ENCODE peak calls at places on chromosome 4, in five cellular contexts. G is suprapubic skin; C is neural progenitor cell; O is CD4-positive, alpha-beta T cell; U is caudate nucleus. T is an unnamed sample.

GRCh38 chr4:108058685-108059440 is 69.2 kb downstream of the HADH start:
- DNase-seq in G (no peak), C (peak), O (no peak), U (no peak), T (peak)

GRCh38 chr4:3253808-3254207 is 4.8 kb downstream of the MSANTD1 start:
- DNase-seq in G (peak), C (no peak), O (no peak), U (no peak), T (no peak)

GRCh38 chr4:19592391-19592790 is 659.3 kb upstream of the SLIT2 start:
- DNase-seq in G (no peak), C (no peak), O (no peak), U (no peak), T (no peak)

GRCh38 chr4:53714377-53715140 is 123.3 kb upstream of the LNX1 start:
- DNase-seq in G (no peak), C (no peak), O (no peak), U (no peak), T (peak)

GRCh38 chr4:153488006-153488718 is 22.0 kb downstream of the TMEM131L start:
- DNase-seq in G (no peak), C (no peak), O (peak), U (no peak), T (peak)

GRCh38 chr4:88522702-88523324 is 763 bp downstream of the PYURF start:
- DNase-seq in G (no peak), C (peak), O (peak), U (no peak), T (peak)

GRCh38 chr4:102295153-102295862 is 50.0 kb downstream of the SLC39A8 start:
- DNase-seq in G (no peak), C (no peak), O (no peak), U (no peak), T (no peak)

GRCh38 chr4:58247792-58248191 is 1137.6 kb upstream of the IGFBP7 start:
- DNase-seq in G (no peak), C (peak), O (no peak), U (no peak), T (no peak)

GRCh38 chr4:79044260-79044659 is 105.0 kb upstream of the PAQR3 start:
- DNase-seq in G (no peak), C (no peak), O (no peak), U (no peak), T (no peak)

GRCh38 chr4:123954220-123954619 is 557.6 kb downstream of the SPRY1 start:
- DNase-seq in G (no peak), C (no peak), O (no peak), U (no peak), T (no peak)

GRCh38 chr4:73070072-73070385 is 513 bp upstream of the COX18 start:
- DNase-seq in G (no peak), C (no peak), O (no peak), U (no peak), T (no peak)

GRCh38 chr4:176593943-176594342 is 198.8 kb downstream of the VEGFC start:
- DNase-seq in G (no peak), C (no peak), O (no peak), U (no peak), T (no peak)

GRCh38 chr4:74794341-74794801 is at the start of gene BTC:
- DNase-seq in G (no peak), C (peak), O (no peak), U (no peak), T (no peak)

GRCh38 chr4:123562994-123563745 is 166.6 kb downstream of the SPRY1 start:
- DNase-seq in G (no peak), C (no peak), O (no peak), U (no peak), T (no peak)

GRCh38 chr4:163991268-163991667 is 496.8 kb downstream of the TMA16 start:
- DNase-seq in G (no peak), C (no peak), O (no peak), U (no peak), T (no peak)

GRCh38 chr4:26576171-26576829 is 7.6 kb upstream of the TBC1D19 start:
- DNase-seq in G (no peak), C (peak), O (no peak), U (no peak), T (peak)

GRCh38 chr4:56469489-56470210 is 2.2 kb downstream of the SRP72 start:
- DNase-seq in G (no peak), C (no peak), O (no peak), U (no peak), T (no peak)

GRCh38 chr4:119656342-119656741 is 27.7 kb upstream of the PDE5A start:
- DNase-seq in G (no peak), C (no peak), O (no peak), U (no peak), T (no peak)

GRCh38 chr4:5908836-5909235 is 15.9 kb upstream of the CRMP1 start:
- DNase-seq in G (no peak), C (no peak), O (no peak), U (no peak), T (no peak)

GRCh38 chr4:52372747-52373146 is 286.4 kb downstream of the USP46 start:
- DNase-seq in G (no peak), C (no peak), O (no peak), U (no peak), T (no peak)

GRCh38 chr4:113059783-113060182 is 10.3 kb downstream of the ANK2 start:
- DNase-seq in G (no peak), C (no peak), O (no peak), U (no peak), T (no peak)

GRCh38 chr4:126890994-126891393 is 741.8 kb upstream of the INTU start:
- DNase-seq in G (no peak), C (peak), O (no peak), U (no peak), T (peak)

GRCh38 chr4:56550642-56551041 is 45.1 kb downstream of the ARL9 start:
- DNase-seq in G (no peak), C (no peak), O (no peak), U (no peak), T (no peak)

GRCh38 chr4:55312491-55313101 is 33.4 kb upstream of the SRD5A3 start:
- DNase-seq in G (no peak), C (peak), O (peak), U (no peak), T (peak)

GRCh38 chr4:1048781-1049590 is 37.6 kb downstream of the FGFRL1 start:
- DNase-seq in G (peak), C (peak), O (no peak), U (no peak), T (no peak)

GRCh38 chr4:145554691-145555090 is 64.5 kb upstream of the MMAA start:
- DNase-seq in G (no peak), C (no peak), O (no peak), U (no peak), T (no peak)

GRCh38 chr4:688695-689497 is at the start of gene SLC49A3:
- DNase-seq in G (peak), C (peak), O (no peak), U (no peak), T (no peak)

DNA sequence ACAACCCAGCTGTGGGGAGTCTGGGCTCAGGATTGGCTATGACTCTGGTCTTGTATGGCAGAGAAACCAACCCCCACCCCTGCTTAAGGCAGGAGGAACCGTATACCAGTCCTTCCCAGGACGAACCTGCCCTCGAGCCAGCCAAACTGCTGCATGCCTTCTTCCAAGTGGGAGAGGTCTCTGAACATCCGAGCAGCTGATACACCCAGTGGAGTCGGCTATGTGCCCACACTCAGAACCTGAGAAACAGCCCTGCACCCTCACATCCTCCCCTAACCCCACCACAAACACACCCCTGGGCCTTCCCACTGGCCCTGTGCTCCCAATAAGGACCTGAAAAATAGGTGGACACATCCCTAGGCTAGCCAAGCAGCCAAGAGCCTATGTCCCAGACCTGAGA is 21.8 kb downstream of the C4orf33 start:
- DNase-seq in G (no peak), C (no peak), O (no peak), U (no peak), T (no peak)
- H3K27ac ChIP-seq in G (no peak), C (no peak), O (no peak), U (no peak), T (no peak)

DNA sequence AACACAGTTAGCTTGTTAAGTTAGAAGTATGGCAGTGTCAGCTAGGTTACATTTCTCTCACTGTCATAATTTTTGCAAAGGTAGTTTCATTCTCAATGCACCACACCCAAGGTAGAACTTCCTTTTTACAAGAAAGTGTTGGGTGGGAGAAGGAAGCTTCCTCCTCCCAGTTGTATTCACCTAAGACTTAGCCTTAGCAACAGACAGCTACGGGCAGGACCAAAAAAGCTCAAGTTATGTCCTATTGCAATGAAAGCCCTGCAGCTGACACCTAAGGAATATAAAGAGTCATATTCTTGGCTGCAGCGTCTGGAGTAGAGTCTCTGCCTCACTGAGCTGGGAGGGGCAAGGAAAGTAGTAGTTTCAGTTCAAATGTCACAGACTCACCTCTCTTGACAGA is 25.1 kb upstream of the PRDM8 start:
- DNase-seq in G (no peak), C (no peak), O (no peak), U (no peak), T (no peak)
- H3K27ac ChIP-seq in G (no peak), C (no peak), O (peak), U (no peak), T (no peak)

DNA sequence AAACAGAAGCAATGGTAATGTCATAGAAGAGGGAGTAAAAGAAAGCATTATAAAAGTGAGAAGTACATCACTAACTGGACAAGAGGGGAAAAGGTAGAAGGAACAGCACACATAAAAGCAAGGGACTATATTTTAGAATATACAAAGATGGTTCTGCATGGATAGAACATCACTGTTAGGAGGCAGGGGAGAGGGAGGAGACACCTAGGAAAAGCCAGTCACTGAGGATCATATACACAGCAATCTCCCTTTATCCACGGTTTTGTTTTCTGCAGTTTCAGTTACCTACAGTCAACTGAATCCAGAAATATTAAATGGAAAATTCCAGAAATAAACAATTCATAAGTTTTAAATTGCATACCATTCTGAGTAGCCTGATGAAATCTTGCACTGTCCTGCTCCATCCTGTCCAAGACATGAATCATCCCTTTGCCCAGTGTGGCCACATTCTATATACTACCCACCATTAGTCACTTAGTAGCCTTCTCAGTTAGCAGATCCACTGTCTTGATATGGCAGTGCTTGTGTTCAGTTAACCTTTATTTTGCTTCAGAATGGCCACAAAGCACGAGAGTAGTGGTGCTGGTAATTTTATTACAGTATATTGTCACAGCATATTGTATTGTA is 74.2 kb downstream of the PPA2 start:
- DNase-seq in G (no peak), C (no peak), O (no peak), U (no peak), T (peak)
- H3K27ac ChIP-seq in G (no peak), C (no peak), O (no peak), U (no peak), T (peak)

GRCh38 chr4:140223056-140223810 is 69.2 kb upstream of the MAML3 start:
- DNase-seq in G (no peak), C (no peak), O (no peak), U (no peak), T (peak)

GRCh38 chr4:140220053-140220452 is 66.1 kb upstream of the MAML3 start:
- DNase-seq in G (no peak), C (no peak), O (no peak), U (no peak), T (no peak)

GRCh38 chr4:140227286-140227685 is 73.3 kb upstream of the MAML3 start:
- DNase-seq in G (no peak), C (no peak), O (no peak), U (no peak), T (no peak)

GRCh38 chr4:140219567-140219966 is 65.6 kb upstream of the MAML3 start:
- DNase-seq in G (no peak), C (peak), O (no peak), U (no peak), T (no peak)

DNA sequence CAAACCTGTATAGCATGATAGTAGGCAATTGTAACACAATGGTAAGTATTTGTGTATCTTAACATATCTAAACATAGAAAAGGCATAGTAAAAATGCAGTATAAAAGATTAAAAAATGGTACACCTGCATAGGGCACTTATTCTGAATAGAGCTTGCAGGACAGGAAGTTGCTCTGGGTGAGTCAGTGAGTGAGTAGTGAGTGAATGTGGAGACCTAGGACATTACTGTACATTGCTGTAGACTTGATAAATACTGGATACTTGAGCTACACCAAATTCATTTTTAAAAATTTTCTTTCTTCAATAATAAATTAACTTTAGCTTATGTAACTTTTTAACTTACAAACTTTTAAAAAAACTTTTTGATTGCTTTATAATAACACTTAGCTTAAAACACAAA is 68.2 kb upstream of the MAML3 start:
- DNase-seq in G (no peak), C (no peak), O (no peak), U (no peak), T (peak)
- H3K27ac ChIP-seq in G (no peak), C (no peak), O (no peak), U (no peak), T (peak)

DNA sequence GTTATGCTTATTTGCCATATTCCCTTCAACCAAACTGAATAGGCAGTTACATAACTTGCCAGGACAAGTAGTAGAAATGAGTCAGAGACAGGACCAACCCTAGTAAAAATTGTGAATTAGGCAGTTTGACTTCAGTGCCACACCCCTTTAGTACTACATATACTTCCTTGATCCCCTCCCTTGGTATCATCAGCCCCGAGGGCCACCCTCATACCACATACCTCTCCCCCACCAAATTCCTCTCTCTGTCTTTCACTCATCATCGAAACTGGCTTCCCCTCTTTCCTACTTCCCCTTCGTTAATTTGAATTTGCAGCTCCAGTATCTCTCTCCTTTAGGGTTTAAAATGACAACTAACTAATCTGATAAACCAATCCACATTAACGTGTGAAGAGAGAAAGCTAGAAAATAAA is 7.9 kb upstream of the PTPN13 start:
- DNase-seq in G (no peak), C (no peak), O (no peak), U (no peak), T (no peak)
- H3K27ac ChIP-seq in G (peak), C (no peak), O (no peak), U (no peak), T (no peak)

GRCh38 chr4:149199594-149199993 is 616.0 kb downstream of the IQCM start:
- DNase-seq in G (no peak), C (no peak), O (no peak), U (no peak), T (no peak)
- H3K27ac ChIP-seq in G (no peak), C (no peak), O (no peak), U (no peak), T (no peak)

GRCh38 chr4:166284221-166284620 is 411.2 kb downstream of the TLL1 start:
- DNase-seq in G (no peak), C (no peak), O (no peak), U (no peak), T (no peak)
- H3K27ac ChIP-seq in G (no peak), C (no peak), O (no peak), U (no peak), T (no peak)

DNA sequence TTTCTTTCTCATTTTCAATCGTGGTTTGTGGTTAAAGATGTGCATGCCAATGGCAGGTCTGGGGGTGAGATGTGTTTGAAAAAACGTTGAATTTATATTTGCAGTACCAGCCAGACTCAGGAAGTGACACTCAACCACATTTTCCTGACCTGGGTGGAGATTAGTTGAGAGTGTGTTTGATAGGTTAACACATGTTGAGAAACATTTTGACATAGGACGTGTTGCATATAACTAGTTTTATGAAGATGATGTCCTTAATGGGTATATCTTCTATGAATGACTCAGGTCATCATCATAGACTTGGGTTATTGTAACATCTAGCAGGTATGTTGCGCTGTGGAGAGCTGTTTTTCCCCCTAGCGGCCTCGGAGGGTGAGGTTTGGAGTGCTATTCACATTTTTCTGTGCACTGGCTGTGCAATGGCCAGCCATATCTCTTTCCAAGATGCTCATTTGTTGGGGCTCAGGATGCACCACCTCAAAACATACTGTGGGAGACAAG is 21.7 kb upstream of the CD38 start:
- DNase-seq in G (no peak), C (no peak), O (peak), U (no peak), T (peak)
- H3K27ac ChIP-seq in G (no peak), C (no peak), O (peak), U (no peak), T (peak)

T was measured in brain microvascular endothelial cell.